ENCODE peak calls at places on chromosomes 12 and 14, in eight cellular contexts. I is epithelial cell of esophagus, V is BJ, Q is neural progenitor cell, M is cardiac muscle cell, F is fibroblast of the aortic adventitia, C is astrocyte of the spinal cord, N is left ventricle myocardium inferior. Z is an unnamed sample.
A peak's percentile ranks its signal among the peaks of the same experiment; 100 is the strongest.

GRCh38 chr12:117486840-117487659 is 125.6 kb upstream of the NOS1 start:
- DNase-seq in I (peak; percentile 6), V (peak; percentile 3), Q (no peak), M (no peak), F (no peak), C (peak; percentile 70), N (no peak), Z (no peak)

GRCh38 chr14:104886690-104887622 is 21.9 kb downstream of the CEP170B start:
- DNase-seq in I (no peak), V (no peak), Q (no peak), M (no peak), F (no peak), C (no peak), N (peak; percentile 15), Z (no peak)

GRCh38 chr12:95304673-95305198 is 87.1 kb downstream of the VEZT start:
- DNase-seq in I (no peak), V (no peak), Q (no peak), M (peak; percentile 54), F (peak; percentile 69), C (no peak), N (no peak), Z (peak; percentile 53)

GRCh38 chr12:56836317-56836716 is 73.2 kb downstream of the HSD17B6 start:
- DNase-seq in I (peak; percentile 90), V (peak; percentile 23), Q (no peak), M (peak; percentile 59), F (peak; percentile 23), C (peak; percentile 23), N (peak; percentile 19), Z (peak; percentile 68)

GRCh38 chr14:42192659-42193425 is 586.2 kb downstream of the LRFN5 start:
- DNase-seq in I (peak; percentile 85), V (peak; percentile 97), Q (no peak), M (peak; percentile 84), F (peak; percentile 96), C (peak; percentile 94), N (no peak), Z (peak; percentile 93)

GRCh38 chr12:53378705-53379388 is 1.1 kb upstream of the SP1 start:
- DNase-seq in I (no peak), V (no peak), Q (no peak), M (no peak), F (no peak), C (no peak), N (no peak), Z (no peak)

GRCh38 chr12:95096852-95097251 is 23.4 kb upstream of the NR2C1 start:
- DNase-seq in I (no peak), V (no peak), Q (no peak), M (peak; percentile 71), F (peak; percentile 93), C (peak; percentile 29), N (no peak), Z (peak; percentile 69)

GRCh38 chr12:51953011-51953568 is 1.6 kb downstream of the ACVR1B start:
- DNase-seq in I (no peak), V (no peak), Q (peak; percentile 43), M (no peak), F (no peak), C (no peak), N (no peak), Z (no peak)

GRCh38 chr12:93676408-93677194 is 574 bp upstream of the CRADD start:
- DNase-seq in I (no peak), V (no peak), Q (no peak), M (no peak), F (no peak), C (no peak), N (no peak), Z (no peak)

GRCh38 chr12:70288817-70289216 is 45.6 kb downstream of the CNOT2 start:
- DNase-seq in I (no peak), V (no peak), Q (no peak), M (no peak), F (no peak), C (no peak), N (no peak), Z (no peak)
- TF ChIP-seq CTCF in I (no peak), V (no peak), Q (no peak), M (no peak), F (no peak), C (no peak), N (no peak), Z (no peak)

GRCh38 chr12:46388427-46388992 is 15.9 kb upstream of the SLC38A2 start:
- DNase-seq in I (no peak), V (no peak), Q (no peak), M (peak; percentile 61), F (peak; percentile 89), C (peak; percentile 62), N (no peak), Z (peak; percentile 50)

GRCh38 chr12:46385439-46385838 is 12.9 kb upstream of the SLC38A2 start:
- DNase-seq in I (no peak), V (no peak), Q (no peak), M (no peak), F (no peak), C (peak; percentile 15), N (no peak), Z (no peak)

GRCh38 chr12:46387697-46388096 is 15.1 kb upstream of the SLC38A2 start:
- DNase-seq in I (no peak), V (no peak), Q (no peak), M (no peak), F (no peak), C (no peak), N (no peak), Z (no peak)

GRCh38 chr12:46386360-46386867 is 13.8 kb upstream of the SLC38A2 start:
- DNase-seq in I (peak; percentile 88), V (peak; percentile 82), Q (no peak), M (peak; percentile 95), F (peak; percentile 98), C (peak; percentile 98), N (no peak), Z (peak; percentile 95)

GRCh38 chr12:46386877-46387629 is 14.5 kb upstream of the SLC38A2 start:
- DNase-seq in I (no peak), V (no peak), Q (peak; percentile 34), M (peak; percentile 81), F (peak; percentile 87), C (peak; percentile 13), N (peak; percentile 48), Z (peak; percentile 87)
- H3K4me3 ChIP-seq in I (no peak overlapping the region), V (no peak overlapping the region), Q (no peak overlapping the region), M (no peak overlapping the region), F (peak overlapping the region; percentile 36), C (no peak overlapping the region), N (peak overlapping the region; percentile 39), Z (peak overlapping the region; percentile 8)

DNA sequence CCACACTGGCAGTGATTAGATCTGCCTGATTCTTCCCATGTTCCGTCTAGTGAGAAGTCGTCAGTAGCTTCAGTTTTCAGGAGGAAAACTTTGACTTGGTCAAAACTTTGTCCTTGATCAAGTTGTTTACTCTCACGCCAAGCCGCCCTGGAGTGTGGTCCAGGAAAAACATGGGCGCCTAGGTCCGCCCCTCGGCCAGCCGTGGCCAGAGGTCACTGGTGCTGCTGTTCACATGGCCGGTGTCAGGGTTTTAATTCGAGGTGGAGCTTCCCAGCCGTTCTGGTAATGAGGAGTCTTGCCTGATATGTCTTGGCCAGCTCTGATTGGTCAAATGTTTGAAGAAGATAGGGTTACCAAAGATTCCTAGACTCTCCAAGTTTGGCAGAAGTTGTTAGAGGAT is 71.5 kb downstream of the PPP2R5C start:
- DNase-seq in I (no peak), V (no peak), Q (no peak), M (no peak), F (no peak), C (no peak), N (no peak), Z (no peak)
- TF ChIP-seq CTCF in I (no peak), V (no peak), Q (no peak), M (no peak), F (no peak), C (no peak), N (no peak), Z (no peak)

DNA sequence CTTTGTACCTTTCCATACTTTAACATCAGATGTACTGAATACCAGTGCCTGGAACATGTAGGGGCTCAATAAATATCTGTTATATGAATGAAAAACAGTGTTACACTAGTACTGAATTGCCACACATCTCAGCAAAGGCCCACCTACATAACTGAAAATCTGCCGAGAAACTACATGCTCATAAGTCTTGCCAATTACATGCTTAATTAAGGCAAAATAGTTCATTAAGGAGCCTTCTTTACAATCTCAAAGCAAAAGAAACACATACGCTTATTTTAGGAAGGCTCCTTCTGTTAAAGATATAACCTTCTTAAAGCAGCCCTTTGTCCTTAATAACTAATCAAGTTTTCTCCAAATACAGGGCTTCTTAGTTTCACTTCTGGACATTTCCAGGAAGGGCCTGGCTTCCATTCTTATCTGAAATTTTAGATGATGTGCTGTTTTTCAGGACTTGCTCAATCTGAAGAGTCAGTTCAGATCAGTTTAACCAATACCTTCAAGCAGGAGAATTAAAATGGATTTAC is 11.5 kb downstream of the LIMA1 start:
- DNase-seq in I (no peak), V (no peak), Q (no peak), M (peak; percentile 74), F (peak; percentile 86), C (peak; percentile 35), N (no peak), Z (peak; percentile 76)
- H3K4me3 ChIP-seq in I (no peak overlapping the region), V (no peak overlapping the region), Q (no peak overlapping the region), M (no peak overlapping the region), F (peak overlapping the region; percentile 46), C (no peak overlapping the region), N (peak overlapping the region; percentile 46), Z (no peak overlapping the region)

GRCh38 chr12:26403601-26404000 is 208.2 kb downstream of the SSPN start:
- DNase-seq in I (no peak), V (no peak), Q (no peak), M (no peak), F (no peak), C (no peak), N (no peak), Z (no peak)

GRCh38 chr12:26401874-26402273 is 206.5 kb downstream of the SSPN start:
- DNase-seq in I (no peak), V (no peak), Q (no peak), M (no peak), F (no peak), C (no peak), N (no peak), Z (no peak)

GRCh38 chr12:26400627-26401026 is 205.3 kb downstream of the SSPN start:
- DNase-seq in I (no peak), V (no peak), Q (no peak), M (no peak), F (no peak), C (no peak), N (no peak), Z (no peak)

GRCh38 chr12:26406391-26406790 is 211.0 kb downstream of the SSPN start:
- DNase-seq in I (no peak), V (no peak), Q (no peak), M (no peak), F (no peak), C (no peak), N (no peak), Z (no peak)

GRCh38 chr12:26402648-26403047 is 207.3 kb downstream of the SSPN start:
- DNase-seq in I (peak; percentile 92), V (no peak), Q (no peak), M (no peak), F (no peak), C (no peak), N (no peak), Z (no peak)
- TF ChIP-seq CTCF in I (peak; percentile 67), V (no peak), Q (no peak), M (no peak), F (no peak), C (peak; percentile 14), N (peak; percentile 42), Z (no peak)

Z was measured in cardiac fibroblast.